ENCODE peak calls at places on chromosomes 5 and 9, in four cellular contexts. S, U, W and P are unnamed samples.

GRCh38 chr9:3876553-3876952 is 350.8 kb upstream of the RFX3 start:
- DNase-seq in S (no peak), W (no peak), U (no peak), P (no peak)

GRCh38 chr5:116605310-116606070 is 30.9 kb upstream of the SEMA6A start:
- DNase-seq in S (no peak), W (no peak), U (no peak), P (no peak)

GRCh38 chr5:178324481-178325310 is 92.1 kb upstream of the PHYKPL start:
- DNase-seq in U (no peak), W (no peak), S (no peak), P (peak)

GRCh38 chr9:107309271-107309670 is 26.2 kb downstream of the RAD23B start:
- DNase-seq in S (no peak), U (no peak), W (peak), P (no peak)

GRCh38 chr5:168701641-168702040 is 122.5 kb upstream of the PANK3 start:
- DNase-seq in W (no peak), U (no peak), S (no peak), P (no peak)

GRCh38 chr9:95580812-95581761 is 64.3 kb upstream of the PTCH1 start:
- DNase-seq in W (no peak), S (no peak), U (no peak), P (no peak)

GRCh38 chr9:112029921-112030444 is 133.4 kb downstream of the UGCG start:
- DNase-seq in S (peak), U (no peak), W (no peak), P (peak)

GRCh38 chr5:180101451-180102105 is 30.0 kb upstream of the RNF130 start:
- DNase-seq in W (no peak), S (no peak), U (no peak), P (no peak)

GRCh38 chr5:148403344-148403743 is 19.6 kb downstream of the FBXO38 start:
- DNase-seq in S (no peak), W (no peak), U (no peak), P (no peak)

GRCh38 chr9:3431890-3432289 is 93.9 kb downstream of the RFX3 start:
- DNase-seq in S (no peak), W (no peak), U (no peak), P (no peak)

GRCh38 chr5:37165761-37166160 is 83.4 kb downstream of the CPLANE1 start:
- DNase-seq in W (no peak), S (no peak), U (no peak), P (no peak)
- H3K9ac ChIP-seq in W (no peak), S (no peak), U (no peak), P (no peak)

GRCh38 chr9:84811072-84811725 is 141.7 kb downstream of the NTRK2 start:
- DNase-seq in S (no peak), W (no peak), U (no peak), P (no peak)

GRCh38 chr9:84807870-84808385 is 138.4 kb downstream of the NTRK2 start:
- DNase-seq in W (no peak), U (no peak), S (no peak), P (no peak)

GRCh38 chr9:84811726-84812074 is 142.2 kb downstream of the NTRK2 start:
- DNase-seq in W (no peak), S (no peak), U (no peak), P (no peak)

GRCh38 chr9:84804948-84805694 is 135.6 kb downstream of the NTRK2 start:
- DNase-seq in S (no peak), W (no peak), U (no peak), P (no peak)

DNA sequence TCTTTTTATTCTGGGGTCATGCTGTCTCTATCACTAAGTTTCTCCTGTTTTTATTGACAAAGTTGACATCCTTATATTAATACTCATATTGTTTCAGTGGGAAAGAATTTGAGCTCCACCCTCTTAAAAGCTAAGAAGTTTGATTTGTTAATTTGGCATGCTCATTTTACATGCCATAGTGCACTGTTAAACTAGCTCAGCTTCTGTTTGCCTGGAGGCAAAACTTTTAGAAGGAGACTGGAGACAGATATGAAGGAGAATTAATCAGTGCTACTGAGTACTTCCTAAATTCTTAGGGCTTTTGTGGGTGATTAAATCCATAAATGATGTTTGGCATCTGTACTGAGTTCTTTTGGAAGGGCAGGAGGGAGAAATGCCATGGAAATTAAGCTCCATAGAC is 138.9 kb downstream of the NTRK2 start:
- DNase-seq in U (no peak), S (no peak), W (no peak), P (no peak)
- TF ChIP-seq CHD1 in U (no peak), S (no peak), W (no peak), P (no peak)

GRCh38 chr5:55591671-55592070 is 56.9 kb upstream of the PLPP1 start:
- DNase-seq in W (no peak), S (no peak), U (no peak), P (peak)

GRCh38 chr5:55594636-55595035 is 59.9 kb upstream of the PLPP1 start:
- DNase-seq in U (no peak), S (no peak), W (no peak), P (no peak)

GRCh38 chr5:55597014-55597981 is 62.5 kb upstream of the PLPP1 start:
- DNase-seq in U (no peak), S (peak), W (no peak), P (no peak)

GRCh38 chr5:55593115-55593472 is 58.3 kb upstream of the PLPP1 start:
- DNase-seq in S (no peak), W (no peak), U (no peak), P (no peak)

DNA sequence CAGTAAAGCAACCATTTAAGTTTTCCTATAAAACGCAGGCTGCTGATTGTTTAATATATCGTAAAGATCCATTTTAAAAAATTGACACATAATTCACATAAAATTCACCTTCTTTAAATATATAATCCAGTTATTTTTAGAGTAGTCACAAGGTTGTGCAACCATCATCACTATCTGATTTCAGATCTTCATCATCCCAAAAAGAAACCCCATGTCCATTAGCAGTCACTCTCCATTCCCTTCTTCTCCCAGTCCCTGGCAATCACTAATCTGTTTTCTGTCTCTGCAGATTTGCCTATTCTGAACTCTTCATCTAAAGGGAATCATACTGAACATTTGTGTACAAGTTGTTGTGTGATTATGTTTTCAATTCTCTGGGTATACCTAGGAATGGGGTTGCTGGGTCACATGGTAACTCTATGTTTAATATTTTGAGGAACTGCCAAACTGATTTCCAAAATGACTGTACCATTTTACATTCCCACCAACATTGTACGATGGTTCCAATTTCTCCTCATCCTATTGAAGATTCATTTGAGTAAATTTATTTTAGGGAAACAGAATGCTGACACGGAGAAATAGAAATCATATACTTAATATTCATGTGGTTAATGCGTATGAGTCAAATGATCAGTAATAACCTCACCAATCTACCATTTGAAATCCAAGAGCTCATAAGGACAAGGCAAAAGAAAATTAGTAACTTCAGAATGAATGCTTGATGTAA is 57.8 kb upstream of the PLPP1 start:
- DNase-seq in S (no peak), W (no peak), U (no peak), P (no peak)
- H3K9ac ChIP-seq in S (no peak), W (no peak), U (no peak), P (no peak)

DNA sequence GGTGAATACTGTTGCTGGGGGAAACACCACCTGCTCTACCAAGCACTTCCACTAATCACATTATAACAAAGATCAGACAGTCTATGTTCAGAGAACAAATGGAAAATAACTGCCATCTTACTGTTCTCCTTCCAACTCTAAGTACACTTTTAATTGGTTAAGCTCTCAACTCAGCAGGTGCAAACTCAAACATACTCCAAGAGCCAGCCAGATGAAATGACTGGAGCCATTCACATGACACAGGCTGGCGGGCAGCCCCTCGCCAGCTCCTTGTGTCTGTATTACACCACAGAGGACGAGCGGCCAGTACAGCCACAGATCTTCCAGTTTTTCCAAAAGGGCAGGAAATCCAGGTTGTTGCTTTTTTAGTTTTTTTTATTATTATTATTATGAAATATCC is 16.1 kb downstream of the LIFR start:
- DNase-seq in U (no peak), S (no peak), W (no peak), P (no peak)
- TF ChIP-seq CHD1 in U (no peak), S (no peak), W (no peak), P (no peak)

GRCh38 chr5:107396351-107396690 is 274.4 kb downstream of the EFNA5 start:
- DNase-seq in U (no peak), W (no peak), S (no peak), P (no peak)

GRCh38 chr5:107395632-107396350 is 274.9 kb downstream of the EFNA5 start:
- DNase-seq in S (no peak), W (peak), U (no peak), P (no peak)

GRCh38 chr5:107401470-107402085 is 269.2 kb downstream of the EFNA5 start:
- DNase-seq in S (no peak), W (no peak), U (no peak), P (no peak)

GRCh38 chr5:107400328-107400727 is 270.4 kb downstream of the EFNA5 start:
- DNase-seq in S (no peak), U (no peak), W (no peak), P (no peak)

DNA sequence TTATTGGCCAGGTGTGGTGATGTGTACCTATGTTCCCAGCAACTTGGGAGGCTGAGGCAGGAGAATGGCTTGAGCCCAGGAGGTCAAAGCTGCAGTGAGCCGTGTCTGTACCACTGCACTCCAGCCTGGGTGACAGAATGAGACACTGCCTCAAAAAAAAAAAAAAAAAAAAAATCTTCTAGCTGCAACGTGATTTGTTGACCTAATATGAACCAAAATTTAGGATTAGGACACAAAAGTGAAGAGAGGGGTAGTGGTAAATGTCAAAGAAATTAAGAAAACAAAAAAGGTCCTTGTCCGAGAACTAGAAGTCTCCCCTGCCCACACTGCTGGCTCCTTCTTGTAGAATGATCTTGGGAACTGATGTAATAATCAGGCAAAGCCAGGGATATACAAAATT is 272.0 kb downstream of the EFNA5 start:
- DNase-seq in S (no peak), W (no peak), U (no peak), P (no peak)
- H3K9ac ChIP-seq in S (no peak), W (no peak), U (no peak), P (no peak)

GRCh38 chr9:71646131-71646530 is 122.2 kb downstream of the CEMIP2 start:
- DNase-seq in U (no peak), S (no peak), W (no peak), P (no peak)

GRCh38 chr9:71644819-71645362 is 123.4 kb downstream of the CEMIP2 start:
- DNase-seq in W (no peak), S (no peak), U (no peak), P (no peak)

GRCh38 chr9:71648453-71648852 is 119.9 kb downstream of the CEMIP2 start:
- DNase-seq in W (no peak), U (no peak), S (no peak), P (no peak)

GRCh38 chr9:71643330-71643729 is 125.0 kb downstream of the CEMIP2 start:
- DNase-seq in U (no peak), S (no peak), W (no peak), P (no peak)

GRCh38 chr9:71647094-71647591 is 121.2 kb downstream of the CEMIP2 start:
- DNase-seq in U (peak), S (peak), W (peak), P (no peak)
- TF ChIP-seq CHD1 in U (no peak), S (no peak), W (no peak), P (no peak)

GRCh38 chr9:129506892-129507291 is 114.0 kb downstream of the C9orf50 start:
- DNase-seq in S (peak), U (no peak), W (no peak), P (no peak)
- H3K9ac ChIP-seq in S (peak), U (peak), W (no peak), P (no peak)

GRCh38 chr5:82183828-82184227 is 94.3 kb downstream of the RPS23 start:
- DNase-seq in S (peak), U (no peak), W (peak), P (no peak)
- TF ChIP-seq CHD1 in S (no peak), U (no peak), W (no peak), P (no peak)